ENCODE peak calls at places on chromosomes 16 and 17, in four cellular contexts. C is HCT116, O is K562, L is HepG2. Z is an unnamed sample.

GRCh38 chr16:14003119-14003570 is 68.0 kb upstream of the MRTFB start:
- DNase-seq in C (no peak), O (peak; percentile 40), L (no peak), Z (no peak)

GRCh38 chr16:56252835-56253234 is 61.5 kb downstream of the GNAO1 start:
- DNase-seq in C (no peak), O (no peak), L (no peak), Z (no peak)

GRCh38 chr16:64406661-64407267 is 715.1 kb downstream of the CDH11 start:
- DNase-seq in C (no peak), O (no peak), L (no peak), Z (no peak)

GRCh38 chr17:70345061-70345460 is 175.7 kb downstream of the KCNJ2 start:
- DNase-seq in C (no peak), O (no peak), L (no peak), Z (no peak)

GRCh38 chr17:37088459-37088858 is 139.7 kb downstream of the AATF start:
- DNase-seq in C (no peak), O (no peak), L (no peak), Z (no peak)

GRCh38 chr16:77344306-77344705 is 90.5 kb downstream of the ADAMTS18 start:
- DNase-seq in C (no peak), O (no peak), L (no peak), Z (no peak)

GRCh38 chr16:3182608-3183444 is 5.2 kb upstream of the OR1F1 start:
- DNase-seq in C (no peak), O (peak; percentile 74), L (peak; percentile 70), Z (no peak)

GRCh38 chr17:14525551-14526455 is 224.9 kb downstream of the HS3ST3B1 start:
- DNase-seq in C (no peak), O (no peak), L (no peak), Z (no peak)

GRCh38 chr17:67241719-67242341 is 3.2 kb downstream of the HELZ start:
- DNase-seq in C (no peak), O (no peak), L (no peak), Z (no peak)

GRCh38 chr17:63154586-63155244 is 188.7 kb downstream of the TANC2 start:
- DNase-seq in C (no peak), O (no peak), L (no peak), Z (no peak)

GRCh38 chr17:2903193-2903974 is 107.1 kb downstream of the RAP1GAP2 start:
- DNase-seq in C (no peak), O (no peak), L (peak; percentile 17), Z (no peak)

GRCh38 chr17:15261063-15261817 is 3.9 kb downstream of the PMP22 start:
- DNase-seq in C (no peak), O (no peak), L (peak; percentile 27), Z (no peak)

GRCh38 chr16:56202036-56202435 is 10.7 kb downstream of the GNAO1 start:
- DNase-seq in C (no peak), O (no peak), L (no peak), Z (no peak)

GRCh38 chr17:46774108-46774737 is 44.3 kb downstream of the WNT3 start:
- DNase-seq in C (no peak), O (no peak), L (no peak), Z (no peak)

GRCh38 chr17:61968757-61969156 is 41.0 kb upstream of the INTS2 start:
- DNase-seq in C (no peak), O (no peak), L (no peak), Z (no peak)

GRCh38 chr17:21194688-21195087 is 19.3 kb downstream of the TMEM11 start:
- DNase-seq in C (no peak), O (no peak), L (no peak), Z (no peak)

GRCh38 chr16:3655791-3656490 is 1.4 kb downstream of the DNASE1 start:
- DNase-seq in C (no peak), O (no peak), L (no peak), Z (no peak)

GRCh38 chr16:30775381-30776099 is 11.5 kb downstream of the ZNF629 start:
- DNase-seq in C (peak; percentile 24), O (peak; percentile 93), L (peak; percentile 83), Z (peak; percentile 63)
- TF ChIP-seq TCF7L2 in C (no peak), O (no peak), L (no peak), Z (no peak)

GRCh38 chr17:74485012-74485743 is 18.7 kb downstream of the CD300A start:
- DNase-seq in C (no peak), O (no peak), L (no peak), Z (no peak)
- TF ChIP-seq TCF7L2 in C (no peak), O (no peak), L (no peak), Z (no peak)

DNA sequence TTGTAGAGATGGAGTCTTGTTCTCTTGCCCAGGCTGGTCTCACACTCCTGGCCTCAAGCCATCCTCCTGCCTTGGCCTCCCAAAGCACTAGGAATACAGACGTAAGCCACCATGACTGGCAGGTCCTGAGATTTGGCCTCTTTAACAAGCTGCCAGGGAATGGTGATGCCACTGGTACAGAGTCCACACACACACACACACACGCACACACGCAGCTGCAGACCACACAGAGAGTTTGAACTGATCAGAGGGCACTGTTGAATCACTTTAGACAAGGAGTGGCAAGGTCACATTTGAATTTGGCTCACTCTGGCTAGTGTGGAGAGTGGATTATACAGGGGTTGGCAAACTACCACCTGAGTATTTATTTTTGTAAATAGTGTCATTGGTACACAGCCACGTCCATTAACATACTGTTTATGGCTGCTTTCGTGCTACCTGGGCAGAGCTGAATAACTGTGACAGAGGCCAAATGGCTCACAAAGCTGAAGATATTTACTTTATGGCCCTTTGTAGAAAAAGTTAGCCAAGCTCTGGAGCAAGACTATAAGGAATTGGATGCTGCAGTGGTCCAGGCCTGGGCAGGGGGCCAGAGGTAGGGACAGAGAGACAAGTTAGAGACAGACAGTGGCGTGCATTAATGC is 9.9 kb downstream of the ITPRIPL2 start:
- DNase-seq in C (no peak), O (no peak), L (peak; percentile 84), Z (no peak)
- TF ChIP-seq TCF7L2 in C (no peak), O (no peak), L (no peak), Z (no peak)

DNA sequence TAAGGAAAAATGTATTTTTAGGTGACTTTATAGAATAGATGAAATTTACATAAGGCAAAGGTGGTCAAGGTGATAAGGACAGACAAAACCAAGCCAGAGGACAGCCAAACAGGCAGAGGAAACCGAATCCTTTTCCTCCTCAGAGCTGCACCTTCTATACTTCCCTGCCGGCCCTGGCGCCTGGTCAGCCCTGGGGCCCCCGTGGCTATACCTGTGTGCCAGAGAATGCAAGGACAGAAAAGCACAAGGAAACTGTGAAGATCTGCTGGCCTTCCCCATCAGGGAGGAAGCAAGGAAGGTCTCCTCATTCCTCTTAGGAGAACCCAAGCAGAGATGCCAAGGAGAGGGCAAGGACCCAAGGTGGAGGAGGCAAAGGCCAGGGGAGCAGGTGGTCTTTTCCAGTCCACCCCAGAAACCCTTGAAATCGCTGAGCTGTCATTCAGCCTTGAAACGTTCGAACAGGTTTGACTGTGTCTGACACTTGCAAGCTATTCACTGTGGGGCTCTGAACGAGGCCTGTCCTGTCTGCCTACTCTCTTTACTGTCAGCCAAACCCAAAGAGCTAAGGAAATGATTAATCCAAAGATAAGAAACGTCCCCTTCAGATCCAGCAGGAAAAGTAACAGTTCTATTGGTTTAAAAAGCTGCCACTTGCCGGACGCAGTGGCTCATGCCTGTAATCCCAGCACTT is 114.4 kb downstream of the XYLT1 start:
- DNase-seq in C (no peak), O (no peak), L (no peak), Z (no peak)
- TF ChIP-seq TCF7L2 in C (no peak), O (no peak), L (no peak), Z (no peak)

DNA sequence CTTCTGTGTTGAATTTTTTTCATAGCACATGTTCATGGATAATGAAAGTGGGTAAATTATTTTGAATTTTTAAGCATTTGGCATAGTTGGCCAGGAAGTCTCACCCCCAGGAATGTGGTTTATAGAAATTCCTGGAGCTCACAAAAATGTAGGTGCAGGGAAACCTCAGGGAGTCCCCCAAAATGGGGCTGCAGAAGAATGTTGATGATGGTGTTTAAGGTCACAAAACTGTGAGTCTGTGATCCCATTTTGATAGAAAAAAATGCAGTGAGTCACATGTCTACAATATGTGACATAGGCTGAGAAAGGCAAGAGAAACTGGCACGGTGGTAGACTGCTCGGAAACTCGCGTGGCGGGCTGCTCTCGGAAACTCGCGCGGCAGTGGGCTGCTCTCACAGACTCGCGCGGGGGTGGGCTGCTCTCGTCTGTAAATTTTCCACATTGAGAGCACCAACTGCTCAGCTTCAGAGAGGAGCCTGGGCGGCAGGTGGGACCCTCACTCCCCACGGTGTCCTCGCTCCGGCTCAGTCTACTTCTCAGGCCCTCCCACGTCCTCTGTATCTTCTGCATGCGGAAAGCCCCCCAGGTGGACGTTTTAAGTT is 18.7 kb upstream of the MC1R start:
- DNase-seq in C (no peak), O (no peak), L (no peak), Z (no peak)
- TF ChIP-seq TCF7L2 in C (no peak), O (no peak), L (no peak), Z (no peak)

GRCh38 chr16:55058576-55058975 is 127.9 kb downstream of the IRX5 start:
- DNase-seq in C (no peak), O (no peak), L (no peak), Z (no peak)

GRCh38 chr16:55055262-55055661 is 124.6 kb downstream of the IRX5 start:
- DNase-seq in C (no peak), O (no peak), L (no peak), Z (no peak)

GRCh38 chr16:55057866-55058265 is 127.2 kb downstream of the IRX5 start:
- DNase-seq in C (no peak), O (no peak), L (no peak), Z (no peak)

GRCh38 chr16:55059146-55059545 is 128.5 kb downstream of the IRX5 start:
- DNase-seq in C (no peak), O (no peak), L (no peak), Z (no peak)

GRCh38 chr16:55056585-55057520 is 126.2 kb downstream of the IRX5 start:
- DNase-seq in C (no peak), O (no peak), L (no peak), Z (no peak)
- TF ChIP-seq TCF7L2 in C (no peak), O (no peak), L (no peak), Z (no peak)

GRCh38 chr17:82494236-82495055 is 25.1 kb upstream of the FOXK2 start:
- DNase-seq in C (peak; percentile 97), O (peak; percentile 92), L (peak; percentile 97), Z (peak; percentile 97)

GRCh38 chr17:82491196-82491530 is 28.4 kb upstream of the FOXK2 start:
- DNase-seq in C (no peak), O (no peak), L (no peak), Z (no peak)

GRCh38 chr17:82491533-82491932 is 28.0 kb upstream of the FOXK2 start:
- DNase-seq in C (no peak), O (no peak), L (no peak), Z (no peak)

GRCh38 chr17:82493517-82493840 is 26.1 kb upstream of the FOXK2 start:
- DNase-seq in C (no peak), O (no peak), L (no peak), Z (no peak)

DNA sequence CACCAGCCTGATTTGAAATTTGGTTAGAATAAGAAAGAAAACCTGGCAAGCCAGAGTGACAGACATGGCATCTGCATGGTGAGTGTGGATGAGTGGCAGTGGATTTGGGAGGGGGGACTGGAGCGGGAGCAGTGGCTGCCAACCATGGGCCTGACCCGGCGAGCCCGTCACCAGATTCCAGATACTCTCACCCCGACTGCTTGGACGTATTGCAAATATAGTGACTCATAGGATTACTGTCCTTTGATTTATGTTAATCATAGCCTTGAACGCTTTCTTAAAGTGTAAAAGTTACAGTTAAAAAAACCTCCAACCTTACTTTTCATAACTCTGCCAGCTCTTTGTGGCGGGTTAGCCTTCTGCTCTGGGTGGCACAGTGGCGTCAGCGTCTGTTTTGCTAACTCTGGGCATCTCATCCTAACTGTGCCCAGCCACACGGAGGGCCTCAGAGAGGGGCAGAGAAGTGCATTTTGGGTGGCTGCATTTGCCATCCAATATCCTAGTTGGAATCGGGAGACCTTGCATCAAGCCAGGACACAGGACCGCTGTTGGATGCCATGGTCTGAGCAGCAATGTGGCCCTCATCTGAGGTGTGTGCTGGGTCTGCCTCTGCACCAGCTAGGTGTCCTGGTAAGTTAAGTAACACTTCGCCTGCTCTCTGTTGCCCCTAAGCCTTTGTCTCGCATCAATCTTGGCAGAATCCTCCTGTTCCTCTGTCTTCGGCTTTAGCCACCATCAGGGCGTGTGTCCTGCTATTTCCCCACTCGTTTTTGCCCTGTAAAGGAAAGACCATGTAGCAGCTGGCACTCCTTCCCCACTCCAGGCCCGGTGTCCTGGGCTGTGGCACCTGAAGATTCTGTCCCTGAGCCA is 26.6 kb upstream of the FOXK2 start:
- DNase-seq in C (no peak), O (no peak), L (no peak), Z (no peak)
- TF ChIP-seq TCF7L2 in C (no peak), O (no peak), L (no peak), Z (no peak)